ENCODE peak calls at places on chromosomes 11 and 22, in four cellular contexts. J is cardiac muscle cell, N is AG09309, I is A549. G is an unnamed sample.

GRCh38 chr11:64836448-64837072 is 7.9 kb downstream of the CDC42BPG start:
- DNase-seq in I (no peak), N (no peak), J (no peak), G (no peak)

GRCh38 chr11:66907751-66908173 is 50.4 kb downstream of the PC start:
- DNase-seq in N (no peak), I (no peak), J (no peak), G (no peak)

GRCh38 chr11:124722176-124722575 is 17.6 kb upstream of the NRGN start:
- DNase-seq in I (no peak), J (no peak), N (no peak), G (no peak)

GRCh38 chr11:61488651-61489291 is 19.8 kb upstream of the LRRC10B start:
- DNase-seq in I (no peak), N (no peak), J (peak), G (peak)

GRCh38 chr22:20080445-20080775 is 369 bp downstream of the DGCR8 start:
- DNase-seq in I (peak), J (peak), N (no peak), G (peak)

GRCh38 chr22:45225732-45226560 is 14.7 kb downstream of the KIAA0930 start:
- DNase-seq in J (no peak), I (no peak), N (no peak), G (no peak)

GRCh38 chr11:95884364-95884763 is 39.5 kb downstream of the MTMR2 start:
- DNase-seq in I (no peak), N (peak), J (no peak), G (no peak)

GRCh38 chr11:118156531-118157185 is 4.0 kb upstream of the SCN4B start:
- DNase-seq in N (no peak), J (no peak), I (no peak), G (no peak)

GRCh38 chr11:114308689-114309089 is 12.5 kb downstream of the NNMT start:
- DNase-seq in J (no peak), N (peak), I (no peak), G (no peak)

GRCh38 chr11:62514151-62514550 is 32.5 kb downstream of the AHNAK start:
- DNase-seq in N (no peak), I (no peak), J (no peak), G (no peak)
- H3K4me3 ChIP-seq in N (no peak), I (no peak), J (no peak), G (no peak)

GRCh38 chr22:36384766-36385400 is 2.9 kb downstream of the MYH9 start:
- DNase-seq in I (no peak), N (no peak), J (no peak), G (no peak)
- TF ChIP-seq CTCF in I (no peak), N (no peak), J (no peak), G (no peak)

DNA sequence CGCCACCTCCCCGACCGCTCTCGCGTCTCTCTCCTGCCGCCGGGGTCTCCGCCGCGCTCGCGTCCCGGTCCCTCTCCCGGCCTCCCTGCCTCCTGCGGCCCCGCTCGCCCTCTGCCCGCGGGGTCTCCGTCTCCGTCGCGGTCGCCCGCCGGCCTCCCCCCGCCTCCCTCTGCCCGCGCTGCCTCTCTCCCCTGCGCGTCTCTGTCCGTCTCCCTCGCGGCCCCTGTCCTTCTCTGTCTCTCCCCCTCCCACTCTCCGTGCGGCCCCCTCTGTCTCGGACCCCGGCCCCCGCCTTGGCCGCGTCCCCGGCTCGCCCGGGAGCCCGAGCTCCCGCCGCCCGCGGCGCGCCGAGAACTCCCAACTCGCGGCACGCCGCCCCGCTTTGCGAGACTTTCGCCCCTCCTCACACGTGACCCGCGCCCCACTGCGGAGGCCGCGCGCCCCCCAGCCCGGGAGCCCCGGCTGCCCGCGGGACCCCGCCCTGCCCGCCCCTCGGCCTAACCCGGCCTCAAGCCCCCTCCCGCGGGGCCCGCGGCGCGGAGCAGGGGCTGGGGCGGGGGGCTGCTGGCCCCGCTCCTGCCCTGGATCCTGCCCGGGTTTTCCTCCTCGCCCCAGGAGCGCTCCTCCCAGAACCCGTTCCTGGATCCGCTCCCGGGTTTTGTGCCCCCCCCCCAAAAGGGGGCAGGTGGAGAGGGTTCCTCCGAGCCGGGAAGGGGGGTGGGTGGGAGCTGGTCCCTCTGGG is 702 bp upstream of the KCNJ4 start:
- DNase-seq in I (no peak), J (peak), N (no peak), G (peak)
- H3K4me3 ChIP-seq in I (peak), J (peak), N (no peak), G (peak)

GRCh38 chr22:26318975-26319374 is 110.1 kb upstream of the ASPHD2 start:
- DNase-seq in J (no peak), I (no peak), N (no peak), G (no peak)
- TF ChIP-seq CTCF in J (no peak), I (no peak), N (peak), G (no peak)

DNA sequence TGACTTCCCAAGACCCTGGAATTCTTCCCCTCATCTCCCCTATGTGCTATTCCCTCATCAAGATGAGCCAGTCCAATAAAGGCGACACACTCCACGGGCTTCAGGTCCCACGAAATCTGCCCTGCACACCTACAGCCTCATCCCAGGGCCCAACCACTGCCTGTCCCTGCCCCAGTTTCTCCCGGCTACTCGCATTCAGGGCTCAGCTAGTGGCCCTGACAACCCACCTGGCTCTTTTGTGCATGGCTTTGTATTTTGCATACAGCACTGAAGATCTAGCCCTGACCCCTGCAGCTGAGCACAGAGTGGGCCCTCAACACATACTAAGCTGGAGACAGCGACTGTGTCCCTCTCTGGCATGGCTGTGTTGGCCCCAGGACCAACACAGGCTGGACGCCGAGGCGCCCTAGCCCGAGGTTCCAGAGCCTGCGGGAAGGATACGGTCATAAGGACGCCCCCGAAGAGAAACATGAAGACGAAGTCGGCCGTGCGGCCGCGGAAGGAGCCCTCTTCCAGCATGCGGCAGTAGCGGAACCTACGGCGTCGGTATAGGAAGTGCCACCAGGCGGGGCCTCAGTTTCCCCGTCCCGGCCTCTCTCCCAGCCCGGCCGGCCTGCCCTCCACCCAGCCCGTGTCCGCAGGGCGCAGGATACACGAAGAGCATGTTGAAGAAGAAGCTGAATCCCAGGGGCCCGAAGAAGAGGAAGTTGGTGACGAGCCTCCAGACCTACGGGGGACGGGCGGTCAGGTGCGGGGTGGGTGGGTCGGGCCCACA is 708 bp downstream of the DERL3 start:
- DNase-seq in N (no peak), I (no peak), J (no peak), G (no peak)
- H3K4me3 ChIP-seq in N (no peak), I (peak), J (peak), G (no peak)

G was measured in BE2C.